ENCODE peak calls at places on chromosomes 16 and 17, in four cellular contexts. One of them, this sample, is unnamed.

GRCh38 chr17:66717680-66718079 is 117.2 kb upstream of the CACNG5 start:
- DNase-seq in AG08396: no peak
- DNase-seq in putamen: no peak
- DNase-seq in non-pigmented ciliary epithelial cell: no peak
- DNase-seq in this sample: no peak

GRCh38 chr16:85215478-85216120 is 103.3 kb upstream of the CIBAR2 start:
- DNase-seq in non-pigmented ciliary epithelial cell: no peak
- DNase-seq in AG08396: no peak
- DNase-seq in putamen: no peak
- DNase-seq in this sample: no peak

GRCh38 chr17:7572338-7572587 is 7.2 kb upstream of the CD68 start:
- DNase-seq in putamen: no peak
- DNase-seq in AG08396: no peak
- DNase-seq in non-pigmented ciliary epithelial cell: no peak
- DNase-seq in this sample: no peak

GRCh38 chr16:18789515-18789849 is 652 bp downstream of the RPS15A start:
- DNase-seq in putamen: no peak
- DNase-seq in non-pigmented ciliary epithelial cell: no peak
- DNase-seq in AG08396: no peak
- DNase-seq in this sample: no peak

GRCh38 chr17:35972945-35973332 is 8.4 kb downstream of the CCL16 start:
- DNase-seq in AG08396: no peak
- DNase-seq in putamen: no peak
- DNase-seq in non-pigmented ciliary epithelial cell: no peak
- DNase-seq in this sample: no peak

GRCh38 chr17:81647640-81648012 is 8.7 kb downstream of the PDE6G start:
- DNase-seq in putamen: no peak
- DNase-seq in AG08396: no peak
- DNase-seq in non-pigmented ciliary epithelial cell: no peak
- DNase-seq in this sample: no peak

GRCh38 chr16:72530434-72530833 is 358.5 kb upstream of the PMFBP1 start:
- DNase-seq in AG08396: peak
- DNase-seq in putamen: no peak
- DNase-seq in non-pigmented ciliary epithelial cell: no peak
- DNase-seq in this sample: no peak

GRCh38 chr17:78803161-78803845 is 21.2 kb upstream of the CYTH1 start:
- DNase-seq in AG08396: no peak
- DNase-seq in putamen: no peak
- DNase-seq in non-pigmented ciliary epithelial cell: no peak
- DNase-seq in this sample: no peak

GRCh38 chr16:87618216-87618615 is 15.9 kb downstream of the JPH3 start:
- DNase-seq in putamen: no peak
- DNase-seq in AG08396: no peak
- DNase-seq in non-pigmented ciliary epithelial cell: no peak
- DNase-seq in this sample: no peak

GRCh38 chr17:77490361-77491183 is 349.8 kb downstream of the SEC14L1 start:
- DNase-seq in putamen: no peak
- DNase-seq in non-pigmented ciliary epithelial cell: no peak
- DNase-seq in AG08396: no peak
- DNase-seq in this sample: no peak

GRCh38 chr16:2004795-2005517 is 4.7 kb downstream of the ZNF598 start:
- DNase-seq in putamen: no peak
- DNase-seq in AG08396: no peak
- DNase-seq in non-pigmented ciliary epithelial cell: no peak
- DNase-seq in this sample: peak

This sample was measured in testis.